ENCODE peak calls at places on chromosomes 11 and 22, in four cellular contexts. P is right lobe of liver, Q is psoas muscle, W is heart right ventricle. T is an unnamed sample. For H3K36me3, the result is how much of the 10 kb centered on the place peaks cover.

GRCh38 chr22:30813936-30814335 is 119.3 kb downstream of the OSBP2 start:
- DNase-seq in P (no peak), Q (no peak), W (no peak), T (no peak)

GRCh38 chr11:88158081-88158480 is 17.2 kb downstream of the RAB38 start:
- DNase-seq in P (no peak), W (no peak), Q (no peak), T (no peak)

GRCh38 chr22:45888221-45889092 is 88.5 kb downstream of the WNT7B start:
- DNase-seq in P (peak), Q (peak), W (no peak), T (peak)

GRCh38 chr11:119823077-119823476 is 94.1 kb upstream of the NECTIN1 start:
- DNase-seq in Q (no peak), W (no peak), P (no peak), T (no peak)

GRCh38 chr11:59157433-59157832 is 14.5 kb upstream of the DTX4 start:
- DNase-seq in W (no peak), Q (no peak), P (no peak), T (no peak)

GRCh38 chr11:100930185-100930778 is 199.3 kb downstream of the PGR start:
- DNase-seq in Q (no peak), P (no peak), W (peak), T (no peak)

GRCh38 chr22:42289671-42290269 is 19.3 kb upstream of the TCF20 start:
- DNase-seq in W (no peak), Q (no peak), P (no peak), T (no peak)

GRCh38 chr11:61976420-61976800 is 9.0 kb upstream of the FTH1 start:
- DNase-seq in P (no peak), W (no peak), Q (no peak), T (no peak)

GRCh38 chr22:29147241-29147919 is 58.3 kb upstream of the EMID1 start:
- DNase-seq in W (no peak), Q (peak), P (no peak), T (no peak)

GRCh38 chr11:38517991-38518390 is 1920.0 kb upstream of the RAG2 start:
- DNase-seq in P (no peak), Q (no peak), W (no peak), T (no peak)
- H3K4me3 ChIP-seq in P (no peak), Q (no peak), W (no peak), T (no peak)

DNA sequence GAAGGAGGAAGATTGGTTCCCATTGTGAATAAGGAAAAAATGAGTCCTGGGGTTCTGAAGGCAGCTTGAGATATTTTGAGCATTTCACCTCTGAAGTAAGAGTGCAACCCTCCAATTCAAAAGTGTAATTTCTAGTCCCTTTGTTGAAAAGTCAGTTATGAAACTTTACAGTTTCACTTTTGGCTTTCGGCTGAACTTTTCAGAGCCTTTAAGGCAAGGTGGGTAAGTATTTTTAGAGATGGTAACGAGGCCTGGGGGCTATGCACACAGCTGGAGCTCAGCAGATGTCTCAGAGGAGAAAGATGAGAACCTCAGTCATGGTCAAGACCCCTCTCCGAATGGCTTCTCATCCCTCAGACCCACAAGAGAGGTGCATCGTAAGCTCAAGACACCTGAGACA is 267.6 kb downstream of the KIRREL3 start:
- DNase-seq in P (no peak), W (no peak), Q (no peak), T (no peak)
- H3K27ac ChIP-seq in P (no peak), W (no peak), Q (no peak), T (no peak)

GRCh38 chr22:24068717-24069116 is 57.6 kb downstream of the CABIN1 start:
- DNase-seq in W (no peak), P (no peak), Q (no peak), T (no peak)

GRCh38 chr22:24068377-24068680 is 57.2 kb downstream of the CABIN1 start:
- DNase-seq in W (no peak), Q (no peak), P (no peak), T (no peak)

GRCh38 chr22:24066260-24066659 is 55.2 kb downstream of the CABIN1 start:
- DNase-seq in P (no peak), W (peak), Q (no peak), T (peak)

GRCh38 chr22:24066872-24067271 is 55.8 kb downstream of the CABIN1 start:
- DNase-seq in P (no peak), W (no peak), Q (no peak), T (no peak)

DNA sequence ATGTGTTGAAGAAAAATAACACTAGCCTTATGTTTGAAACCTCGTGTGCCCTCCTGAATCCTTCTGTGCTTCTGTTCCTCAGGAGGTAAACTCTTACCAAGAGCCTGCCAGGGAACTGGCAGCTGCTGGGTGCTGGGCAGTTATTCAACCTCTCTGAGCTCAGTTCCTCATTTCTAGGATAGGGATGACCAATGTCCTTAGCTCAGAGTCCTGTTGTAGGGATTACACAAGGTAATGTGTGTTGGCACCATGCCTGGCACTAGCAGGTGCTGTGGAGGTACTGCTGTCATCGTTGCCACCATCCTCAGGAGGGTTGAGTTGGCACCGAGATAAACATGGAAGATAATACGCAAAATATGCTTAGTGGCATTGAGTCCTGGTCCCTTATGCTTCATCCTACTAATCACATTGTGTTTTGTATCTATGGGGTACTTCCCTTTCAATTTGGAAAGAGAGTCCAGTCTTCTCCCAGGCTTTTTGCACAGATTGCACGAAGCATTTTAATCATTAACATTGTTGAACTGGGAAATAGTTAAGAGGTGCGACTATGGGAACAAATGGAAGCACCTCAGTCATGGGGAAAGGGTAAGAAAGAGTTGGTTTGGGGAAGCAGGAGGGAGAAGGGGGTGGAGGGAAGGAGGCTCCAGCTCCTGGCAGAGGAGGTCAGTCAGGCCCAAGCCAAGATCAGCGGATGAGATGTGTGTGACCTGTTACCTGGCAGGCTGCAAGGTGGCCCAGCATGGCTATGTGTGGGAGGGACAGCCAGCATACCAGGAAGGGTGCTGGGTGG is 56.7 kb downstream of the CABIN1 start:
- DNase-seq in P (peak), Q (no peak), W (no peak), T (no peak)
- H3K36me3 ChIP-seq in P (under half), Q (under half), W (half or more), T (half or more)

DNA sequence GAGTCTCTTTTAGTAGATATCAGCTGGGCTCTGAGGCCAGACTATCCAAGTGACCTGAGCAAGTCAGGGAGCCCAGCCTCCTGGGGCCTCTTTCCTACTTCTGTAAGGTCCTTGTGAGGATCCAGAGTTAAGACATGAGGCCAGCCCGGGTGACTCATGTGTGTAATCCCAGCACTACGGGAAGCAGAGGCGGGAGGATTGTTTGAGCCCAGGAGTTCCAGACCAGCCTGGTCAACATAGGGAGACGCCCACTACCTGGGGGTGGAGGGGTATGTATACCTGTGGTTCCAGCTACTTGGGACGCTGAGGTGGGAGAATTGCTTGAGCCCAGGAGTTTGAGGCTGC is 36.9 kb upstream of the POLA2 start:
- DNase-seq in P (no peak), W (no peak), Q (no peak), T (no peak)
- H3K4me3 ChIP-seq in P (no peak), W (no peak), Q (peak), T (peak)

GRCh38 chr22:32602154-32602553 is 127.5 kb downstream of the FBXO7 start:
- DNase-seq in W (no peak), P (no peak), Q (no peak), T (no peak)

GRCh38 chr22:32606181-32606580 is 131.6 kb downstream of the FBXO7 start:
- DNase-seq in W (no peak), P (no peak), Q (no peak), T (no peak)

GRCh38 chr22:32605576-32605975 is 131.0 kb downstream of the FBXO7 start:
- DNase-seq in W (no peak), P (no peak), Q (no peak), T (no peak)

GRCh38 chr22:32607086-32607485 is 132.5 kb downstream of the FBXO7 start:
- DNase-seq in Q (no peak), P (no peak), W (no peak), T (no peak)

DNA sequence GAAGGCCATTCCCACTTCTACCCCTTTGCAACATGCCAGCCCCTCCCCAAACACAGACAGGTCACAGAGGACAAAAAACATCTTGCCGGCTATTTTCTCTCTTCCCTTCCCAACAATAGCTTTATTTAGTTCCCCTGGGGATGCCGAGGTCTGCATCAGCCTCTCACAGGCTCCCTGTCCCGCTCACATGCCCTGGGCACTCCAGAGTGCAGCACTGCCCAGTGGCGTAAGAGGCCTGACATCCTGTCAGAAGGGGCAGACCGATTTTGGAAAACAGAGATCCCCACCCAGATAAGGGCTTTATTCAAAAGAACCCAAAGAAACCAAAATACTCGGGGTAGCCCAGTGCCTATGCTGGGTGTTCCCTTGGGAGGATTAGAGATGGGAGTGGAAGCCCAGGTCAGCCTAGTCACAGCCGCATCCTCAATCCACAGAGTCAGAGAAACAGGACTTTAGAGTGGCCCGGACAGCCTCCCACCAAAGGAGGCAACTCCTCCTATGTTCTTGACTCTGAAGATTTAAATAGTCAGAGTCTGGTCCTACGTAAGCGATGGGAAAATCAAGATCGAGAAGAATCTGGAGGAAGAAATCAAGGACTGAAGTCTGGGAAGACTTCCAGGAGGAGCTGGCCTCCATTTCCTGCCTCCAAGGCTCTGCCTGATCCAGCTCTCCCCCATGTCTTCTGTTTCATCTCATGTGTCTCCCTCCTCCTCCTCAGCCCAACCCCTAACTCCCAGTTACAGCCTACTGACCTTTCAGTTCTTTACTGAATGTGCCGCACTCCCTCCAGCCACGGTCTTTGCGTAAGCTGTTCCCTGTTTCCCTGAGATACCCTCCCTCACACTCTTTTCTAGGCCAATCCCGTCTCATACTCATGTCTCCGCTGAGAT is 129.3 kb downstream of the FBXO7 start:
- DNase-seq in W (peak), P (no peak), Q (no peak), T (peak)
- H3K27ac ChIP-seq in W (peak), P (no peak), Q (no peak), T (peak)

DNA sequence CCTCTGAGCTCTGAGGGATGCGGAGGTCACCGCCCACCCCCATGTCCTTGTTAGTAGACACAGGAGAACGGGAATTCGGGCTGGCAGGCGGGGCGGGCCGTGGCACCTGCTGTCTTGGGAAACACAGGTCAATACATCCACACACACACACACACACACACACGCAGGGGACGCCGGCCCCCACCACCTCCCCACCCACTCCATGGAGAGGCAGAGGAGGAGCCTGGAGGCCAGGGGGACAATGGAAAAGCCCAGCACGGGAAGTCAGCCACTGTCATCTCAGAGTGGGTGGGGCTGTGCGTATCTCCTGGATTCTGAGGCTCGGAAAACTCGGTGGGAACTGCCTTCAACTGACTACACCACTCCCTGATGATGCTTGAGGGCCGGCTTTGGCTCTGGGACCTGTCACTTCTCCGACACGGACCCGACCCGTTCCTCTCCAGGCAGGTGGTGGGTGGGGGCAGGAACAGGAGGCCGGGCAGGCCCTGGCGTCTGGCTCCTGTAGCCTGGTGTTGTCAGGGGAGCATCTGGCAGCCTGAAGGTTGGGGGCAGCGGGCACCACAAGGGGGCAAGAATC is 18.5 kb upstream of the TMEM184B start:
- DNase-seq in P (no peak), W (peak), Q (no peak), T (no peak)
- H3K36me3 ChIP-seq in P (under half), W (half or more), Q (under half), T (half or more)

DNA sequence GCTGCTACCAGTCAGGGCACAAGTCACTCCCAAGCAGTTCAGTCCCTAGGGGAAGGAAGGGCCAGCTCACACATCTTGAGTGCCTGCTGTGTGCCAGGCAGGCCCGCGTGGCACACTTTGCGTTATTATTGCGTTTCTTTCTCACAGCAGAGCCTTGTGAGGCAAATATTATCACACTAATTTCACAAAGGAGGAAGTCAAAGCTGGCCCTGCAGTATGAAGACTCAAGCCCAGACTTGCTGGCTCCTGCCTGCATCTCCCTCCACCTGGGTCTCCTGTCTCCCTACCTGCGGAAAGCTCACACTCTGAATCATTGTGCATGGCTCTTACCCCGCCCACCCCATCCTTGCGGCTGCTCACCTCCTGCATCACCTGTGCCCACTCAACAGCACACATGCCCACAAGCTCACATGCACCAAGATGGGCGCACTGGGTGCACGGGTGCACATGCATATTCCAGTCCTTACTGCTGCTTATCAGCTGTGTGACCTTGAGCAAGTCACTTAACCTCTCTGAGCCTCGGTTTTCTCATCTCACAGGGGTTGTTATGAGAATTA is 31.7 kb upstream of the P2RY2 start:
- DNase-seq in P (no peak), W (no peak), Q (no peak), T (no peak)
- H3K4me3 ChIP-seq in P (no peak), W (no peak), Q (no peak), T (no peak)

GRCh38 chr11:46100670-46101069 is 20.6 kb downstream of the PHF21A start:
- DNase-seq in W (no peak), Q (no peak), P (no peak), T (no peak)
- H3K27ac ChIP-seq in W (peak), Q (no peak), P (no peak), T (peak)

GRCh38 chr11:118644496-118644895 is 35.0 kb downstream of the TREH start:
- DNase-seq in W (no peak), P (no peak), Q (no peak), T (no peak)
- H3K36me3 ChIP-seq in W (half or more), P (under half), Q (under half), T (under half)

T was measured in heart left ventricle.